ENCODE peak calls at places on chromosomes 11 and 22, in nine cellular contexts. D is LNCaP clone FGC; T is NCI-H1436; K is stimulated activated CD4-positive, alpha-beta T cell treated with anti-CD3 and anti-CD28 coated beads, Interleukin-2, amount 100 ng/mL, for 48 hours; L is Caki2; M is germinal center; E is posterior vena cava; W is HFF-Myc; P is HEK293T. J is an unnamed sample.

GRCh38 chr11:122267602-122268001 is 151.6 kb upstream of the BLID start:
- DNase-seq in D (no peak), T (no peak), K (no peak), L (no peak), M (no peak), E (no peak), W (no peak), P (no peak), J (no peak)

GRCh38 chr11:100706179-100706578 is 19.1 kb downstream of the ARHGAP42 start:
- DNase-seq in D (no peak), T (no peak), K (no peak), L (no peak), M (no peak), E (no peak), W (no peak), P (no peak), J (no peak)

GRCh38 chr22:17237031-17237668 is 17.9 kb upstream of the ADA2 start:
- DNase-seq in D (no peak), T (no peak), K (no peak), L (no peak), M (peak; percentile 62), E (no peak), W (no peak), P (no peak), J (no peak)

GRCh38 chr11:70918242-70918641 is 334.1 kb downstream of the SHANK2 start:
- DNase-seq in D (no peak), T (no peak), K (no peak), L (no peak), M (no peak), E (no peak), W (no peak), P (no peak), J (no peak)

GRCh38 chr11:87022254-87022653 is 15.5 kb upstream of the TMEM135 start:
- DNase-seq in D (no peak), T (no peak), K (no peak), L (no peak), M (no peak), E (no peak), W (no peak), P (no peak), J (no peak)

GRCh38 chr11:96314326-96315050 is 28.5 kb downstream of the MAML2 start:
- DNase-seq in D (no peak), T (no peak), K (no peak), L (peak; percentile 40), M (no peak), E (no peak), W (no peak), P (no peak), J (peak; percentile 78)

GRCh38 chr11:93054279-93054678 is 84.8 kb downstream of the MTNR1B start:
- DNase-seq in D (no peak), T (no peak), K (no peak), L (no peak), M (no peak), E (no peak), W (no peak), P (no peak), J (no peak)

GRCh38 chr11:63179446-63180068 is 35.5 kb upstream of the SLC22A24 start:
- DNase-seq in D (no peak), T (no peak), K (no peak), L (no peak), M (no peak), E (no peak), W (no peak), P (no peak), J (peak; percentile 25)

GRCh38 chr11:95803973-95804372 is 13.7 kb downstream of the CEP57 start:
- DNase-seq in D (no peak), T (no peak), K (no peak), L (no peak), M (no peak), E (no peak), W (no peak), P (no peak), J (no peak)

GRCh38 chr11:10459029-10459970 is 4.2 kb downstream of the AMPD3 start:
- DNase-seq in D (no peak), T (peak; percentile 51), K (peak; percentile 31), L (no peak), M (peak; percentile 63), E (no peak), W (no peak), P (no peak), J (peak; percentile 34)

GRCh38 chr22:24053481-24054226 is 42.5 kb downstream of the CABIN1 start:
- DNase-seq in D (no peak), T (no peak), K (no peak), L (peak; percentile 28), M (peak; percentile 38), E (no peak), W (no peak), P (no peak), J (no peak)

GRCh38 chr11:11382858-11383532 is 29.9 kb upstream of the CSNK2A3 start:
- DNase-seq in D (no peak), T (peak; percentile 25), K (no peak), L (no peak), M (no peak), E (no peak), W (no peak), P (no peak), J (no peak)

GRCh38 chr22:17851754-17852153 is 77.5 kb upstream of the BID start:
- DNase-seq in D (no peak), T (no peak), K (no peak), L (no peak), M (no peak), E (no peak), W (no peak), P (no peak), J (no peak)

GRCh38 chr11:120272303-120272702 is 32.4 kb downstream of the POU2F3 start:
- DNase-seq in D (no peak), T (no peak), K (no peak), L (no peak), M (no peak), E (no peak), W (no peak), P (no peak), J (peak; percentile 27)

GRCh38 chr11:36510567-36511020 is 522 bp upstream of the TRAF6 start:
- DNase-seq in D (no peak), T (no peak), K (no peak), L (no peak), M (no peak), E (no peak), W (no peak), P (no peak), J (peak; percentile 29)

GRCh38 chr11:66592457-66593302 is at the start of the genes CCDC87 and CCS:
- DNase-seq in D (peak; percentile 75), T (peak; percentile 94), K (peak; percentile 97), L (peak; percentile 90), M (peak; percentile 100), E (peak; percentile 99), W (peak; percentile 70), P (peak; percentile 100), J (peak; percentile 97)

GRCh38 chr11:69377953-69378302 is 84.0 kb downstream of the MYEOV start:
- DNase-seq in D (no peak), T (no peak), K (no peak), L (no peak), M (no peak), E (no peak), W (no peak), P (no peak), J (no peak)

GRCh38 chr22:33126881-33127280 is 68.7 kb upstream of the SYN3 start:
- DNase-seq in D (peak; percentile 1), T (no peak), K (no peak), L (no peak), M (no peak), E (no peak), W (no peak), P (peak; percentile 18), J (no peak)

GRCh38 chr22:19361501-19362103 is 69.9 kb downstream of the HIRA start:
- DNase-seq in D (no peak), T (no peak), K (no peak), L (peak; percentile 78), M (peak; percentile 66), E (no peak), W (no peak), P (peak; percentile 3), J (no peak)

GRCh38 chr11:111663820-111664219 is 61.6 kb downstream of the SIK2 start:
- DNase-seq in D (peak; percentile 4), T (no peak), K (no peak), L (no peak), M (no peak), E (no peak), W (no peak), P (no peak), J (peak; percentile 82)

GRCh38 chr11:131246589-131247164 is 123.7 kb upstream of the NTM start:
- DNase-seq in D (peak; percentile 17), T (no peak), K (no peak), L (no peak), M (no peak), E (no peak), W (no peak), P (peak; percentile 49), J (no peak)

GRCh38 chr22:23495614-23496444 is 84.3 kb downstream of the IGLL1 start:
- DNase-seq in D (no peak), T (no peak), K (no peak), L (no peak), M (no peak), E (peak; percentile 35), W (no peak), P (no peak), J (no peak)

GRCh38 chr22:37880668-37881440 is 25.2 kb upstream of the MICALL1 start:
- DNase-seq in D (no peak), T (no peak), K (no peak), L (no peak), M (no peak), E (no peak), W (no peak), P (no peak), J (peak; percentile 79)

GRCh38 chr11:71488086-71488967 is 35.3 kb downstream of the NADSYN1 start:
- DNase-seq in D (no peak), T (no peak), K (no peak), L (peak; percentile 76), M (no peak), E (peak; percentile 28), W (peak; percentile 50), P (no peak), J (peak; percentile 82)

GRCh38 chr22:49087716-49088660 is 739.7 kb downstream of the BRD1 start:
- DNase-seq in D (no peak), T (no peak), K (no peak), L (no peak), M (no peak), E (peak; percentile 59), W (no peak), P (no peak), J (no peak)